ENCODE peak calls at places on chromosomes 3 and 15, in seven cellular contexts. Q, X, J, Z, Y, U and I are unnamed samples.

GRCh38 chr15:95887666-95888480 is 442.6 kb upstream of the NR2F2 start:
- DNase-seq in Q (no peak), X (no peak), J (no peak), Z (no peak), Y (no peak), U (no peak), I (no peak)

GRCh38 chr15:63502843-63503738 is 1.3 kb upstream of the USP3 start:
- DNase-seq in Q (no peak), X (no peak), J (peak; percentile 31), Z (peak; percentile 93), Y (peak; percentile 37), U (peak; percentile 62), I (peak; percentile 79)

GRCh38 chr3:98329392-98330124 is 24.1 kb upstream of the OR5K4 start:
- DNase-seq in Q (peak; percentile 16), X (peak; percentile 18), J (peak; percentile 50), Z (peak; percentile 11), Y (no peak), U (peak; percentile 28), I (peak; percentile 25)

GRCh38 chr15:78364233-78364632 is 24.1 kb downstream of the CRABP1 start:
- DNase-seq in Q (no peak), X (no peak), J (no peak), Z (no peak), Y (no peak), U (no peak), I (no peak)

GRCh38 chr3:146092230-146092629 is 68.8 kb downstream of the PLOD2 start:
- DNase-seq in Q (no peak), X (no peak), J (no peak), Z (no peak), Y (no peak), U (no peak), I (no peak)

GRCh38 chr3:50174947-50175524 is 16.4 kb upstream of the GNAT1 start:
- DNase-seq in Q (no peak), X (peak; percentile 1), J (no peak), Z (no peak), Y (no peak), U (no peak), I (no peak)

GRCh38 chr3:150495563-150496168 is 50.6 kb downstream of the SERP1 start:
- DNase-seq in Q (peak; percentile 49), X (no peak), J (peak; percentile 13), Z (peak; percentile 11), Y (no peak), U (no peak), I (peak; percentile 4)

GRCh38 chr15:32029409-32029861 is 880 bp upstream of the CHRNA7 start:
- DNase-seq in Q (peak; percentile 59), X (peak; percentile 28), J (peak; percentile 62), Z (no peak), Y (no peak), U (no peak), I (peak; percentile 10)

GRCh38 chr3:18389108-18389733 is 35.9 kb downstream of the SATB1 start:
- DNase-seq in Q (peak; percentile 38), X (peak; percentile 9), J (peak; percentile 25), Z (no peak), Y (no peak), U (peak; percentile 13), I (no peak)